ENCODE peak calls at places on chromosomes 13 and 19, in eight cellular contexts. N is neural progenitor cell, F is PC-3, U is SK-N-SH, L is HCT116, V is GM23248, Y is OCI-LY7, Z is MM.1S. D is an unnamed sample.

GRCh38 chr19:46984077-46985010 is 35.3 kb upstream of the NPAS1 start:
- DNase-seq in F (peak), L (no peak), N (no peak), V (peak), U (peak), Z (no peak), Y (no peak), D (peak)

GRCh38 chr19:51138549-51138979 is 3.5 kb upstream of the SIGLEC7 start:
- DNase-seq in Z (no peak), N (no peak), Y (no peak), U (no peak), F (no peak), L (no peak), V (no peak), D (no peak)

GRCh38 chr19:46859637-46860124 is 1.1 kb upstream of the ARHGAP35 start:
- DNase-seq in Y (no peak), U (peak), L (no peak), N (no peak), F (peak), V (peak), Z (no peak), D (peak)

GRCh38 chr13:80338781-80339577 is 1.9 kb downstream of the SPRY2 start:
- DNase-seq in L (no peak), F (peak), V (peak), Y (no peak), U (peak), Z (no peak), N (peak), D (peak)

GRCh38 chr19:30444686-30445232 is 72.6 kb downstream of the ZNF536 start:
- DNase-seq in U (no peak), V (no peak), F (no peak), Y (no peak), L (no peak), Z (no peak), N (no peak), D (no peak)

GRCh38 chr19:54462713-54463530 is 656 bp downstream of the LENG9 start:
- DNase-seq in U (peak), F (peak), V (peak), Z (peak), N (peak), Y (peak), L (no peak), D (peak)

GRCh38 chr19:49594157-49595005 is 3.4 kb downstream of the PRR12 start:
- DNase-seq in Y (no peak), V (no peak), Z (no peak), U (no peak), F (no peak), L (no peak), N (no peak), D (peak)

GRCh38 chr13:54194233-54195024 is 1165.8 kb downstream of the OLFM4 start:
- DNase-seq in Z (no peak), V (no peak), F (no peak), Y (no peak), L (no peak), N (no peak), U (no peak), D (no peak)

GRCh38 chr13:31150315-31150985 is 11.3 kb downstream of the HSPH1 start:
- DNase-seq in U (no peak), V (no peak), Z (no peak), F (no peak), N (no peak), Y (no peak), L (no peak), D (no peak)

GRCh38 chr19:13597625-13598024 is 91.3 kb upstream of the CACNA1A start:
- DNase-seq in F (peak), Z (peak), Y (peak), N (peak), V (peak), U (peak), L (peak), D (peak)

GRCh38 chr19:32224371-32225244 is 120.8 kb upstream of the ZNF507 start:
- DNase-seq in L (no peak), Z (peak), V (peak), N (peak), Y (peak), F (peak), U (peak), D (peak)

GRCh38 chr19:29533578-29534544 is 8.1 kb downstream of the VSTM2B start:
- DNase-seq in L (no peak), U (no peak), Z (no peak), N (no peak), V (no peak), Y (no peak), F (no peak), D (no peak)

GRCh38 chr19:10226376-10227214 is 4.5 kb downstream of the S1PR2 start:
- DNase-seq in U (peak), Z (no peak), L (no peak), Y (no peak), F (no peak), V (peak), N (no peak), D (peak)

GRCh38 chr13:94369862-94370491 is 109.5 kb downstream of the DCT start:
- DNase-seq in Y (no peak), V (no peak), F (no peak), L (no peak), N (no peak), Z (no peak), U (no peak), D (no peak)

GRCh38 chr13:108827637-108828036 is 198.2 kb downstream of the MYO16 start:
- DNase-seq in Y (no peak), F (no peak), N (no peak), V (no peak), L (no peak), U (peak), Z (no peak), D (no peak)

GRCh38 chr13:83752141-83752540 is 130.1 kb downstream of the SLITRK1 start:
- DNase-seq in F (peak), V (peak), N (no peak), U (no peak), Y (no peak), L (no peak), Z (no peak), D (no peak)

GRCh38 chr13:40769970-40770369 is 1.0 kb downstream of the MRPS31 start:
- DNase-seq in N (no peak), Z (no peak), Y (no peak), V (no peak), F (no peak), L (no peak), U (no peak), D (no peak)

GRCh38 chr19:4403005-4403761 is 743 bp downstream of the CHAF1A start:
- DNase-seq in V (peak), N (peak), Y (peak), U (no peak), F (peak), Z (peak), L (no peak), D (no peak)

GRCh38 chr19:13150187-13150918 is at the start of the genes IER2 and STX10:
- DNase-seq in Y (peak), V (peak), L (no peak), N (peak), U (peak), F (peak), Z (peak), D (peak)

GRCh38 chr19:19460258-19460731 is 54.8 kb downstream of the GATAD2A start:
- DNase-seq in F (no peak), V (peak), Z (no peak), L (no peak), N (no peak), U (no peak), Y (peak), D (no peak)

GRCh38 chr19:32311371-32311770 is 34.0 kb upstream of the ZNF507 start:
- DNase-seq in Y (no peak), V (no peak), N (no peak), Z (no peak), U (no peak), F (no peak), L (no peak), D (no peak)

GRCh38 chr19:622666-623065 is 10.7 kb downstream of the POLRMT start:
- DNase-seq in F (no peak), Z (no peak), N (no peak), L (no peak), V (no peak), Y (no peak), U (no peak), D (no peak)

GRCh38 chr19:17020380-17020779 is 6.2 kb downstream of the CPAMD8 start:
- DNase-seq in Y (no peak), U (no peak), V (no peak), Z (no peak), F (no peak), L (no peak), N (no peak), D (no peak)

GRCh38 chr19:51246153-51246552 is 4.7 kb upstream of the SIGLECL1 start:
- DNase-seq in L (no peak), V (no peak), Z (no peak), F (peak), U (no peak), N (no peak), Y (no peak), D (no peak)

GRCh38 chr19:32676186-32676894 is 692 bp downstream of the RGS9BP start:
- DNase-seq in Z (no peak), V (peak), L (no peak), Y (no peak), N (peak), U (peak), F (no peak), D (peak)

GRCh38 chr19:18300930-18301717 is 19.7 kb upstream of the JUND start:
- DNase-seq in N (no peak), L (no peak), Y (no peak), Z (no peak), U (no peak), F (peak), V (peak), D (peak)
- TF ChIP-seq EZH2phosphoT487 in N (no peak), L (no peak), Y (no peak), Z (no peak), U (no peak), F (no peak), V (no peak), D (no peak)

DNA sequence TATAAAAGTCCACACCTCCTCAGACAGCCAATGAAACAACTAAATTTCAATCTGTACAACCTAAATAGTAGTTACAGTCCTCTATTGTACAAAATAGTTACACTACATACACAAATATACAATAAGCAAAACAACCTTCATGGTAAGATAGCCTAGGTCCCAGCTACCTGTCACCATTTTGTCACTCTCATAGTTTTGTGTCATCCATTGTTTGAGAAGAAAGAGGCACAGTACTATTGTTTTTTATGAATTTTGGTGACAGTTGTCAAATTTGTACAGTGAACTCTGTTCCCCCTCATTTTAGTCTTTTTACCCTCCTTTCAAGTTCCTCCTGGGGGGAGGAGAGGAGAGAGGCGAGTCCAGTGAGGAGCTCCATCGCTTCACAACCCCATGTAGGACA is 60.2 kb downstream of the SERP2 start:
- DNase-seq in Z (no peak), Y (no peak), F (no peak), U (no peak), V (no peak), N (no peak), L (no peak), D (no peak)
- TF ChIP-seq EZH2phosphoT487 in Z (no peak), Y (no peak), F (no peak), U (no peak), V (no peak), N (no peak), L (no peak), D (no peak)

DNA sequence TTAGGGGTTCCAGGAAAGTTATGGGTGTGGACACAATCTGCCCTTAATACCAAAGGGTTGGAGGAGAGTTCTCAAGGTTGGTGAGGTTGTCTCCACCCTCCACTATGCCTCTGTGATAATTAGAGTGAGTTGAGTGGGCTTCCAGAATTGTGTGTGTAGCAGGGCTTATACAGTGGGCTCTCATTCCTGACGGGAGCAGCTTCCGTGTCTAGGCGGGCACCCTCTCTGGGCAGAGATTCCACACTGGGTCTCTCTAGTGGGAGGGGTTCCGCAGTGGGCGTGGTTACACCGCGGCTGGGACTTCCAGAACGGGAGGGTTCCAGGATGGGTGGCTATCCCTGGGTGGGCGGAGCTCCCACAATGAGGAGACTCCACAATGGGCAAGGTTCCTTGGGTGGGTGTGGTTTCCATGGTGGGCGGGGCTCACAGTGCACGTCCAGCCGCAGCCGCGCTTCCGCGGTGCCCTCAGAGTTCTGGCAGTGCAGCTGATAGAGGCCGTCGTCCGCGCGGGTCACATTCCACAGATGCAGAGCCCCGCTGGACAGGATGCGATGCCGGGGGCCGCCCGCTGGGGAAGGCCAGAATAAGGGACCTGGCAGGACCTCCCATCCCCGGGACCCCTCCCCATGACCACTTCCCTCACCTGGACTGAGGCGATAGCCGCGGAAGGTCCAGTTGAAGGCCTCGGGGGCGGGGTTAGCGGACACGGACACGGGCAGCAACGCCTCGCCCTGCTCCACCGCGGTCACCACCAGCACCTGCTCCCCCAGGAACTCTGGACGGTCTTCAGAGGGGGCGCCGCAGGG is 8.4 kb downstream of the NPHS1 start:
- DNase-seq in Y (no peak), Z (no peak), U (peak), F (no peak), N (peak), V (peak), L (peak), D (peak)
- TF ChIP-seq EZH2phosphoT487 in Y (no peak), Z (no peak), U (no peak), F (no peak), N (no peak), V (no peak), L (no peak), D (peak)

DNA sequence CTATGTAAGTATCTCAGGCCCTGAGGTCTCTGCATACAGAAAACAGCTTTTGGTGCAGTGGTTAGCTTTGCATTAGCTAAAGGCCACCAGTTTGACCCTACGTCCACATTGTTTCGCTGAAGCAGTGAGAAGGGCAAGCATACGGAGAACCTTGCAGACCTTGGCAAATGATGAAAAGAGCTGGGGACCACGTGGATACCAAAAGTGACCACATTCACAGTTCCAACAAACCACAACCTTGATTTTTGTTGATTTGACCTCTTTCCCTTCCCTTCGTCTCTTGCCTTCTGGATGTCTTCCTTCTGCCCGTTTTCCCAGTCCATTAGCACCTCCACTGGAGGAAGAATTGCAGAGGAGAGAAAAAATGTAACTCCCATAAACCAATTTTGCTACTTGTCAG is 293.8 kb upstream of the HTR2A start:
- DNase-seq in Y (no peak), N (no peak), V (no peak), U (no peak), Z (no peak), L (no peak), F (no peak), D (no peak)
- TF ChIP-seq EZH2phosphoT487 in Y (no peak), N (no peak), V (no peak), U (no peak), Z (no peak), L (no peak), F (no peak), D (no peak)

GRCh38 chr19:14694867-14695266 is 5.0 kb downstream of the ZNF333 start:
- DNase-seq in V (no peak), U (no peak), N (no peak), Z (no peak), F (no peak), L (no peak), Y (no peak), D (no peak)

GRCh38 chr19:14695471-14695870 is 5.6 kb downstream of the ZNF333 start:
- DNase-seq in L (no peak), Y (no peak), F (no peak), N (no peak), Z (no peak), U (no peak), V (no peak), D (no peak)

GRCh38 chr19:14700711-14701110 is 10.9 kb downstream of the ZNF333 start:
- DNase-seq in L (no peak), U (no peak), V (no peak), N (no peak), Y (no peak), F (no peak), Z (no peak), D (no peak)

GRCh38 chr19:14703833-14704232 is 14.0 kb downstream of the ZNF333 start:
- DNase-seq in N (no peak), L (no peak), Y (no peak), U (no peak), V (no peak), F (no peak), Z (no peak), D (no peak)

GRCh38 chr19:14699641-14700040 is 9.8 kb downstream of the ZNF333 start:
- DNase-seq in N (no peak), V (no peak), Z (no peak), L (no peak), F (no peak), U (no peak), Y (no peak), D (no peak)
- TF ChIP-seq EZH2phosphoT487 in N (no peak), V (no peak), Z (no peak), L (no peak), F (no peak), U (no peak), Y (no peak), D (no peak)

DNA sequence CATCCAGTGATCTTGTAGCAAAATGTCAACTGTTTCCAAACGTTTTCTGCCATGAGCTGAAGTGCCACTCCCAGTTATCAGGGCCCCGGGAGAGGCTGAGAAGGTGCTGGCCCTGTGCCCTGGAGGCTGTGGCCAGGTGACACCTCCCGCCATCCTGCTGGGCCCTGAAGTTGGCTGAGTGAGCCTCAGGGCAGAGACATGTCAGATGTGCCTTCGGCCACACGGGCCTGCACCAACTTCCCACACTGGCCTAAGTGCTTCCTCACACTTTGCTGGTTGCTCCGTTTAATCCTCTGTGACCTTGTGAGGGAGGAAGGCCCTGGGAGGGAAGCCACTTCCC is 4.8 kb downstream of the ADPRHL1 start:
- DNase-seq in N (no peak), F (peak), Z (no peak), U (no peak), L (peak), Y (peak), V (no peak), D (no peak)
- TF ChIP-seq EZH2phosphoT487 in N (no peak), F (no peak), Z (no peak), U (no peak), L (no peak), Y (no peak), V (no peak), D (no peak)